ENCODE peak calls at places on chromosomes 11 and 22, in six cellular contexts. One of them, this sample, is unnamed.

GRCh38 chr11:131859811-131860210 is 489.4 kb downstream of the NTM start:
- DNase-seq in K562: no peak
- DNase-seq in HCT116: no peak
- DNase-seq in H1: no peak
- DNase-seq in HepG2: no peak
- DNase-seq in GM12878: no peak
- DNase-seq in this sample: no peak

GRCh38 chr11:69638941-69639681 is 1.8 kb upstream of the CCND1 start:
- DNase-seq in K562: peak
- DNase-seq in HCT116: peak
- DNase-seq in H1: peak
- DNase-seq in HepG2: peak
- DNase-seq in GM12878: no peak
- DNase-seq in this sample: peak

GRCh38 chr11:33649944-33650343 is 50.7 kb downstream of the C11orf91 start:
- DNase-seq in K562: no peak
- DNase-seq in HCT116: no peak
- DNase-seq in H1: no peak
- DNase-seq in HepG2: no peak
- DNase-seq in GM12878: no peak
- DNase-seq in this sample: no peak

GRCh38 chr22:45534339-45535192 is 31.9 kb downstream of the FBLN1 start:
- DNase-seq in K562: no peak
- DNase-seq in HCT116: no peak
- DNase-seq in H1: no peak
- DNase-seq in HepG2: no peak
- DNase-seq in GM12878: no peak
- DNase-seq in this sample: no peak

GRCh38 chr11:94926271-94926625 is 47.1 kb downstream of the CWC15 start:
- DNase-seq in K562: no peak
- DNase-seq in HCT116: no peak
- DNase-seq in H1: no peak
- DNase-seq in HepG2: no peak
- DNase-seq in GM12878: no peak
- DNase-seq in this sample: no peak

GRCh38 chr11:18618341-18619025 is 15.7 kb downstream of the SPTY2D1 start:
- DNase-seq in K562: no peak
- DNase-seq in HCT116: no peak
- DNase-seq in H1: no peak
- DNase-seq in HepG2: no peak
- DNase-seq in GM12878: no peak
- DNase-seq in this sample: no peak

GRCh38 chr11:74932797-74933196 is 16.1 kb downstream of the XRRA1 start:
- DNase-seq in K562: no peak
- DNase-seq in HCT116: no peak
- DNase-seq in H1: no peak
- DNase-seq in HepG2: no peak
- DNase-seq in GM12878: no peak
- DNase-seq in this sample: no peak

GRCh38 chr11:14388352-14388751 is 29.4 kb upstream of the RRAS2 start:
- DNase-seq in K562: no peak
- DNase-seq in HCT116: no peak
- DNase-seq in H1: no peak
- DNase-seq in HepG2: no peak
- DNase-seq in GM12878: no peak
- DNase-seq in this sample: no peak

GRCh38 chr11:45576461-45577215 is 88.8 kb downstream of the CHST1 start:
- DNase-seq in K562: no peak
- DNase-seq in HCT116: no peak
- DNase-seq in H1: no peak
- DNase-seq in HepG2: no peak
- DNase-seq in GM12878: no peak
- DNase-seq in this sample: no peak

GRCh38 chr11:111565111-111565720 is 24.7 kb downstream of the LAYN start:
- DNase-seq in K562: peak
- DNase-seq in HCT116: peak
- DNase-seq in H1: peak
- DNase-seq in HepG2: peak
- DNase-seq in GM12878: peak
- DNase-seq in this sample: peak

GRCh38 chr11:34754171-34754823 is 133.4 kb downstream of the EHF start:
- DNase-seq in K562: no peak
- DNase-seq in HCT116: no peak
- DNase-seq in H1: no peak
- DNase-seq in HepG2: no peak
- DNase-seq in GM12878: no peak
- DNase-seq in this sample: no peak

GRCh38 chr11:44575288-44575672 is 9.8 kb downstream of the CD82 start:
- DNase-seq in K562: no peak
- DNase-seq in HCT116: no peak
- DNase-seq in H1: no peak
- DNase-seq in HepG2: no peak
- DNase-seq in GM12878: no peak
- DNase-seq in this sample: no peak

GRCh38 chr11:66789097-66789890 is 53.9 kb upstream of the RCE1 start:
- DNase-seq in K562: no peak
- DNase-seq in HCT116: no peak
- DNase-seq in H1: no peak
- DNase-seq in HepG2: peak
- DNase-seq in GM12878: no peak
- DNase-seq in this sample: no peak

GRCh38 chr11:124470516-124471231 is 25.2 kb upstream of the OR8B8 start:
- DNase-seq in K562: no peak
- DNase-seq in HCT116: no peak
- DNase-seq in H1: no peak
- DNase-seq in HepG2: no peak
- DNase-seq in GM12878: no peak
- DNase-seq in this sample: no peak

GRCh38 chr11:12215192-12215591 is 104.8 kb downstream of the MICAL2 start:
- DNase-seq in K562: no peak
- DNase-seq in HCT116: no peak
- DNase-seq in H1: no peak
- DNase-seq in HepG2: no peak
- DNase-seq in GM12878: no peak
- DNase-seq in this sample: peak

GRCh38 chr11:66089067-66089466 is 19.0 kb downstream of the PACS1 start:
- DNase-seq in K562: no peak
- DNase-seq in HCT116: no peak
- DNase-seq in H1: no peak
- DNase-seq in HepG2: no peak
- DNase-seq in GM12878: no peak
- DNase-seq in this sample: no peak

GRCh38 chr11:69014084-69014935 is 1.3 kb upstream of the MRGPRF start:
- DNase-seq in K562: no peak
- DNase-seq in HCT116: no peak
- DNase-seq in H1: peak
- DNase-seq in HepG2: peak
- DNase-seq in GM12878: no peak
- DNase-seq in this sample: no peak

GRCh38 chr11:22193348-22194051 is 615 bp downstream of the ANO5 start:
- DNase-seq in K562: peak
- DNase-seq in HCT116: no peak
- DNase-seq in H1: peak
- DNase-seq in HepG2: no peak
- DNase-seq in GM12878: no peak
- DNase-seq in this sample: peak

GRCh38 chr11:45259607-45260006 is 26.5 kb downstream of the SYT13 start:
- DNase-seq in K562: no peak
- DNase-seq in HCT116: peak
- DNase-seq in H1: no peak
- DNase-seq in HepG2: peak
- DNase-seq in GM12878: no peak
- DNase-seq in this sample: no peak

GRCh38 chr22:28920757-28921584 is 37.6 kb downstream of the ZNRF3 start:
- DNase-seq in K562: no peak
- DNase-seq in HCT116: no peak
- DNase-seq in H1: no peak
- DNase-seq in HepG2: peak
- DNase-seq in GM12878: peak
- DNase-seq in this sample: no peak

GRCh38 chr11:11152877-11153276 is 200.2 kb downstream of the CSNK2A3 start:
- DNase-seq in K562: no peak
- DNase-seq in HCT116: no peak
- DNase-seq in H1: no peak
- DNase-seq in HepG2: no peak
- DNase-seq in GM12878: no peak
- DNase-seq in this sample: no peak

DNA sequence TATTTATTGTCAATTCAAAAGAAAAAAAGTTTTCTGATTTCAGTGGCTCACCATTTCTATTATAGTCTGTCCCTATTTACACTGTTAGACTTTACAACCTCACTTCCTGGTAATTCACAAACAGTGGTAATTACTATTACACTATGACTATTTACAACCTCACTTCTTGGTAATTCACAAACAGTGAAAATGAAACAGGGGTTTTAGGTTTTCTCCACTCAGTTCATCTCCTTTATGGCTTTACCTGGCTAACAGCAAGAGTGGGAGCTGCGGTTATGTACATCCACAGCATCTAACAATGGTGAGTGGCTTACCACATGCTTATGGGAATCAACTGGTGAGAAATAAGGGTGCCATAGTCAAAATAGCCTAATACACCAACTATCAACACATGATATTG is 166.4 kb downstream of the CASP12 start:
- DNase-seq in K562: no peak
- DNase-seq in HCT116: no peak
- DNase-seq in H1: no peak
- DNase-seq in HepG2: no peak
- DNase-seq in GM12878: no peak
- DNase-seq in this sample: no peak
- TF ChIP-seq ZNF274 in K562: no peak
- TF ChIP-seq ZNF274 in HCT116: no peak
- TF ChIP-seq ZNF274 in H1: no peak
- TF ChIP-seq ZNF274 in HepG2: no peak
- TF ChIP-seq ZNF274 in GM12878: no peak
- TF ChIP-seq ZNF274 in this sample: no peak

GRCh38 chr11:372809-373715 is 3.8 kb downstream of the B4GALNT4 start:
- DNase-seq in K562: no peak
- DNase-seq in HCT116: no peak
- DNase-seq in H1: no peak
- DNase-seq in HepG2: no peak
- DNase-seq in GM12878: no peak
- DNase-seq in this sample: no peak

GRCh38 chr11:375065-376025 is 6.0 kb downstream of the B4GALNT4 start:
- DNase-seq in K562: no peak
- DNase-seq in HCT116: no peak
- DNase-seq in H1: no peak
- DNase-seq in HepG2: no peak
- DNase-seq in GM12878: no peak
- DNase-seq in this sample: no peak

GRCh38 chr11:371716-372590 is 2.7 kb downstream of the B4GALNT4 start:
- DNase-seq in K562: no peak
- DNase-seq in HCT116: no peak
- DNase-seq in H1: no peak
- DNase-seq in HepG2: no peak
- DNase-seq in GM12878: no peak
- DNase-seq in this sample: no peak

GRCh38 chr11:376531-377173 is 7.4 kb downstream of the B4GALNT4 start:
- DNase-seq in K562: no peak
- DNase-seq in HCT116: no peak
- DNase-seq in H1: no peak
- DNase-seq in HepG2: no peak
- DNase-seq in GM12878: no peak
- DNase-seq in this sample: no peak

DNA sequence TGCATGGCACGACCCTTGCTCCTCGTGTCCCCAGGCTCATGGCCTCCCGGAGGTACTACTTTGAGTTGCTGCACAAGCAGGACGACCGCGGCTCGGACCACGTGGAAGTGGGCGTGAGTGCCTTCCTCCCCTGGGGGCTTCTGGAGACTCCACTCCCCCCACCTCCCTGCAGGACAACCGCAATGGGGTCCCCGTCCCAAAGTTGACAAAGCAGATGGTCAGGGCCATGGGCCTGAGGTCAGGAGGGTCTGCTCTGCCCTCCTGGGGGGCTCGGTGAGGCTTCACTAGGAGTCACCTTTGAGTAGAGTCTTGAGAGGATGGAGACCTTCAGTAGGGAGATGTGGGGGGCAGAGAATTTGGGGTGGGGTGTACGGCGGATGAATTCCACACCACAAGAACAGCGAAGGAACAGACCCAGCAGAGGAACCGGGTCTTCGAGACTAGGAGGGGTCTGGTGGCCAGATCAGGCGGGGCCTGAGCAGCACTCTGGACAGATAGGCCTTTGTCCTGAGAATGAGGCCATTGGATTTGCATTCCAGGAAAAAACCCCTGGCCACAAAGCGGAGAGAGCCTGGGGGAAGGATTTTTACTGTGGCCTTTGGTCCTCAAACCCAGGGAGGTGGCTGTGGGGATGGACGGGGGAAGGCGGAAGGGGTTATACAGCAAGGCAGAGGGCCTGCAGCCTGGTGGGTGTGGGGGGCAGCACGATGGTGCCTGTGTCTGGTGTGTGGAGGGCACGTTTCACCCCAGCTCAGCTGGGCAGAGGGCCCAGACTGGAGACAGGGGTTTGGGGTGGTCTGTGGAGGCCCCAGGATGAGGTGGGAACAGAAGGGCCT is 4.6 kb downstream of the B4GALNT4 start:
- DNase-seq in K562: no peak
- DNase-seq in HCT116: no peak
- DNase-seq in H1: no peak
- DNase-seq in HepG2: peak
- DNase-seq in GM12878: no peak
- DNase-seq in this sample: no peak
- TF ChIP-seq ZNF274 in K562: no peak
- TF ChIP-seq ZNF274 in HCT116: no peak
- TF ChIP-seq ZNF274 in H1: no peak
- TF ChIP-seq ZNF274 in HepG2: no peak
- TF ChIP-seq ZNF274 in GM12878: no peak
- TF ChIP-seq ZNF274 in this sample: no peak

GRCh38 chr22:22916952-22917290 is 29.3 kb downstream of the IGLL5 start:
- DNase-seq in K562: no peak
- DNase-seq in HCT116: no peak
- DNase-seq in H1: no peak
- DNase-seq in HepG2: no peak
- DNase-seq in GM12878: no peak
- DNase-seq in this sample: no peak

GRCh38 chr22:22913989-22914388 is 26.4 kb downstream of the IGLL5 start:
- DNase-seq in K562: no peak
- DNase-seq in HCT116: no peak
- DNase-seq in H1: no peak
- DNase-seq in HepG2: no peak
- DNase-seq in GM12878: no peak
- DNase-seq in this sample: no peak

GRCh38 chr22:22915670-22916035 is 28.0 kb downstream of the IGLL5 start:
- DNase-seq in K562: no peak
- DNase-seq in HCT116: no peak
- DNase-seq in H1: no peak
- DNase-seq in HepG2: no peak
- DNase-seq in GM12878: no peak
- DNase-seq in this sample: no peak

GRCh38 chr22:22916215-22916951 is 28.8 kb downstream of the IGLL5 start:
- DNase-seq in K562: no peak
- DNase-seq in HCT116: no peak
- DNase-seq in H1: no peak
- DNase-seq in HepG2: peak
- DNase-seq in GM12878: no peak
- DNase-seq in this sample: no peak

GRCh38 chr22:22914726-22915669 is 27.4 kb downstream of the IGLL5 start:
- DNase-seq in K562: no peak
- DNase-seq in HCT116: no peak
- DNase-seq in H1: no peak
- DNase-seq in HepG2: no peak
- DNase-seq in GM12878: no peak
- DNase-seq in this sample: no peak
- TF ChIP-seq ZNF274 in K562: no peak
- TF ChIP-seq ZNF274 in HCT116: no peak
- TF ChIP-seq ZNF274 in H1: no peak
- TF ChIP-seq ZNF274 in HepG2: no peak
- TF ChIP-seq ZNF274 in GM12878: no peak
- TF ChIP-seq ZNF274 in this sample: no peak

GRCh38 chr11:133078591-133079179 is 453.6 kb downstream of the OPCML start:
- DNase-seq in K562: peak
- DNase-seq in HCT116: no peak
- DNase-seq in H1: peak
- DNase-seq in HepG2: peak
- DNase-seq in GM12878: no peak
- DNase-seq in this sample: peak
- TF ChIP-seq ZNF274 in K562: no peak
- TF ChIP-seq ZNF274 in HCT116: no peak
- TF ChIP-seq ZNF274 in H1: no peak
- TF ChIP-seq ZNF274 in HepG2: no peak
- TF ChIP-seq ZNF274 in GM12878: no peak
- TF ChIP-seq ZNF274 in this sample: no peak

This sample was measured in NT2/D1.